ENCODE peak calls at places on chromosomes 1 and 21, in four cellular contexts. One of them, this sample, is unnamed.

GRCh38 chr1:56965916-56966697 is at the start of gene C8B:
- DNase-seq in fibroblast of lung: no peak
- DNase-seq in heart right ventricle: no peak
- DNase-seq in tibial artery: no peak
- DNase-seq in this sample: no peak

GRCh38 chr1:48870596-48870995 is 93.9 kb upstream of the BEND5 start:
- DNase-seq in tibial artery: no peak
- DNase-seq in heart right ventricle: no peak
- DNase-seq in fibroblast of lung: no peak
- DNase-seq in this sample: no peak

GRCh38 chr1:230250676-230251075 is 175.5 kb downstream of the PGBD5 start:
- DNase-seq in tibial artery: no peak
- DNase-seq in heart right ventricle: no peak
- DNase-seq in fibroblast of lung: no peak
- DNase-seq in this sample: no peak

GRCh38 chr1:151292207-151293030 is 10.3 kb downstream of the ZNF687 start:
- DNase-seq in heart right ventricle: no peak
- DNase-seq in fibroblast of lung: no peak
- DNase-seq in tibial artery: no peak
- DNase-seq in this sample: no peak

GRCh38 chr1:206864939-206865671 is at the start of gene IL20:
- DNase-seq in fibroblast of lung: peak; percentile 45
- DNase-seq in tibial artery: peak; percentile 59
- DNase-seq in heart right ventricle: peak; percentile 66
- DNase-seq in this sample: peak; percentile 49

GRCh38 chr1:219271914-219272545 is 98.4 kb downstream of the LYPLAL1 start:
- DNase-seq in heart right ventricle: no peak
- DNase-seq in fibroblast of lung: peak; percentile 76
- DNase-seq in tibial artery: no peak
- DNase-seq in this sample: peak; percentile 48

GRCh38 chr1:230794431-230794830 is 47.2 kb downstream of the CAPN9 start:
- DNase-seq in heart right ventricle: no peak
- DNase-seq in tibial artery: no peak
- DNase-seq in fibroblast of lung: no peak
- DNase-seq in this sample: no peak

GRCh38 chr1:112971006-112971405 is 15.0 kb upstream of the SLC16A1 start:
- DNase-seq in fibroblast of lung: peak; percentile 76
- DNase-seq in heart right ventricle: no peak
- DNase-seq in tibial artery: no peak
- DNase-seq in this sample: no peak

GRCh38 chr1:97820470-97821188 is 100.2 kb downstream of the DPYD start:
- DNase-seq in fibroblast of lung: peak; percentile 41
- DNase-seq in tibial artery: no peak
- DNase-seq in heart right ventricle: no peak
- DNase-seq in this sample: peak; percentile 25

GRCh38 chr1:110380667-110381283 is 10.1 kb downstream of the SLC16A4 start:
- DNase-seq in heart right ventricle: no peak
- DNase-seq in fibroblast of lung: no peak
- DNase-seq in tibial artery: no peak
- DNase-seq in this sample: peak; percentile 44

GRCh38 chr1:179708434-179709195 is 34.5 kb upstream of the FAM163A start:
- DNase-seq in heart right ventricle: no peak
- DNase-seq in fibroblast of lung: no peak
- DNase-seq in tibial artery: no peak
- DNase-seq in this sample: no peak

GRCh38 chr1:91791691-91792392 is 94.1 kb downstream of the TGFBR3 start:
- DNase-seq in tibial artery: no peak
- DNase-seq in fibroblast of lung: no peak
- DNase-seq in heart right ventricle: no peak
- DNase-seq in this sample: no peak

GRCh38 chr21:37532868-37533780 is 166.6 kb downstream of the DYRK1A start:
- DNase-seq in tibial artery: no peak
- DNase-seq in fibroblast of lung: peak; percentile 76
- DNase-seq in heart right ventricle: peak; percentile 25
- DNase-seq in this sample: peak; percentile 48

GRCh38 chr1:227934476-227935313 is 13.0 kb downstream of the WNT9A start:
- DNase-seq in heart right ventricle: no peak
- DNase-seq in tibial artery: no peak
- DNase-seq in fibroblast of lung: peak; percentile 86
- DNase-seq in this sample: peak; percentile 80

GRCh38 chr21:41043008-41043407 is 125.0 kb upstream of the BACE2 start:
- DNase-seq in fibroblast of lung: no peak
- DNase-seq in heart right ventricle: no peak
- DNase-seq in tibial artery: no peak
- DNase-seq in this sample: no peak

GRCh38 chr1:8706995-8707396 is 110.4 kb downstream of the RERE start:
- DNase-seq in tibial artery: no peak
- DNase-seq in heart right ventricle: no peak
- DNase-seq in fibroblast of lung: peak; percentile 85
- DNase-seq in this sample: peak; percentile 59

GRCh38 chr1:61853545-61853944 is 111.3 kb downstream of the PATJ start:
- DNase-seq in fibroblast of lung: peak; percentile 15
- DNase-seq in tibial artery: no peak
- DNase-seq in heart right ventricle: no peak
- DNase-seq in this sample: no peak

GRCh38 chr1:32893198-32894018 is 7.1 kb downstream of the HPCA start:
- DNase-seq in tibial artery: no peak
- DNase-seq in fibroblast of lung: peak; percentile 37
- DNase-seq in heart right ventricle: no peak
- DNase-seq in this sample: no peak

GRCh38 chr21:44739316-44739715 is 27.9 kb upstream of the TSPEAR start:
- DNase-seq in heart right ventricle: no peak
- DNase-seq in tibial artery: no peak
- DNase-seq in fibroblast of lung: no peak
- DNase-seq in this sample: no peak

GRCh38 chr1:2322065-2322571 is 69.2 kb downstream of the MORN1 start:
- DNase-seq in tibial artery: peak; percentile 82
- DNase-seq in heart right ventricle: peak; percentile 79
- DNase-seq in fibroblast of lung: peak; percentile 92
- DNase-seq in this sample: peak; percentile 90

GRCh38 chr21:35232545-35233176 is 183.6 kb upstream of the RUNX1 start:
- DNase-seq in heart right ventricle: no peak
- DNase-seq in fibroblast of lung: peak; percentile 98
- DNase-seq in tibial artery: no peak
- DNase-seq in this sample: peak; percentile 76

GRCh38 chr1:214491468-214492120 is 59.8 kb downstream of the PTPN14 start:
- DNase-seq in fibroblast of lung: no peak
- DNase-seq in tibial artery: no peak
- DNase-seq in heart right ventricle: no peak
- DNase-seq in this sample: no peak

GRCh38 chr21:38240121-38240520 is 16.7 kb upstream of the KCNJ15 start:
- DNase-seq in tibial artery: no peak
- DNase-seq in fibroblast of lung: no peak
- DNase-seq in heart right ventricle: no peak
- DNase-seq in this sample: no peak

GRCh38 chr21:26082549-26082948 is 88.0 kb downstream of the APP start:
- DNase-seq in fibroblast of lung: no peak
- DNase-seq in tibial artery: no peak
- DNase-seq in heart right ventricle: no peak
- DNase-seq in this sample: no peak

DNA sequence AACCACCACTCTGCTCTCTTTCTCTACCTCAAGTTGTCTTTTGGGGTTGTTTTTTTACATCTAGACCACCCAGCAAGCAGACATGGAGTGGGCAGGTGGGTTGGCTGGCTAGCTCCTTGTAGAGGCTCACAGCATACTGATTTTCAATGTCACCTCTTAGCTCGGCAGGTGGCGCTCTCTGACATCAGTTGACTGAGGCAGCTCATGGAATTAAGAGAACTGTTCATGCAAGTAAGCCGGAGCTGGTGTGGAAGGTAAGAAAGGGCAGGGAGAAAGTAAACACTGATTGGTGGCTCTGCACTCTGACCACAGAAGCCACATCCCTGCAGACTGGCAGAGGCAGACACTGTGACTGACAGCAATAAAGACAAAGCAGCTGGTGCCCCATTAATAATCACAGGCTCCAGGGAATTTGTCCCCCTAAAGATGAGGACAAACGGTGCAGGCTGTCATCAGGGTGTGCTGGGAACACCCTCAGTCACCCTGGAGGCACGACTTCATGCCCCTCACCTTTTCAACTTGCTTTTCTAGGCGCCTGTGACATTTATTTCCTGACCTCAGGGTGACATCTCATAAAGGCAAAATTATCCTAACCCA is 226.8 kb downstream of the LMX1A start:
- DNase-seq in fibroblast of lung: peak; percentile 25
- DNase-seq in tibial artery: peak; percentile 24
- DNase-seq in heart right ventricle: peak; percentile 35
- DNase-seq in this sample: peak; percentile 47
- TF ChIP-seq CTCF in fibroblast of lung: peak; percentile 30
- TF ChIP-seq CTCF in tibial artery: no peak
- TF ChIP-seq CTCF in heart right ventricle: peak; percentile 50
- TF ChIP-seq CTCF in this sample: peak; percentile 63

GRCh38 chr1:12402844-12403243 is 173.0 kb downstream of the VPS13D start:
- DNase-seq in heart right ventricle: no peak
- DNase-seq in tibial artery: no peak
- DNase-seq in fibroblast of lung: no peak
- DNase-seq in this sample: no peak
- H3K36me3 ChIP-seq in heart right ventricle: peaks cover 76% of the 10 kb centered on the region
- H3K36me3 ChIP-seq in tibial artery: peaks cover 30% of the 10 kb centered on the region
- H3K36me3 ChIP-seq in fibroblast of lung: peaks cover 4% of the 10 kb centered on the region
- H3K36me3 ChIP-seq in this sample: peaks cover 20% of the 10 kb centered on the region

DNA sequence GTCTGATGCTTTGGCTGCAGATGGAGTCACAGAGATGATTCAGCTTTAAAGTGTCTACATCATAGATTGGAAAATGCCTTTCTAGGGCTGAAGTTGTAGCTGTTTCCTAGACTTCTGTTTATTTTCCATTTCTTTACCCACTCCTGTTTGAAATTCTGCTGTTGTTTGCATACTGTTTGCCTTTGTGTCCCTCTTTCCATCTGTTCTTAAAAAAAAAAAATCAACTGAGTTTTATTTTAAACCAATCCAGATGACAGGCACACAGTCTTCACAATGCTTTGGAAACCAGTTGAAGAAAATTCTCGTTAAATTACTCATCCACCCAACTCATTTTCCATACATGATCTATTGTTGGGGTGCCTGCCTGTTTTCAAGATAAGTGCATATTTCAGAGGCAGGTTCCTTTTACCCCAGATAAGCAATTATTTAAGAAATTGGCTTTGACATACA is 245.9 kb downstream of the DISC1 start:
- DNase-seq in tibial artery: no peak
- DNase-seq in heart right ventricle: no peak
- DNase-seq in fibroblast of lung: peak; percentile 84
- DNase-seq in this sample: peak; percentile 27
- H3K27ac ChIP-seq in tibial artery: no peak overlapping the region
- H3K27ac ChIP-seq in heart right ventricle: no peak overlapping the region
- H3K27ac ChIP-seq in fibroblast of lung: no peak overlapping the region
- H3K27ac ChIP-seq in this sample: peak overlapping the region; percentile 42

GRCh38 chr1:115642168-115643072 is 650 bp downstream of the VANGL1 start:
- DNase-seq in tibial artery: peak; percentile 26
- DNase-seq in heart right ventricle: peak; percentile 52
- DNase-seq in fibroblast of lung: peak; percentile 58
- DNase-seq in this sample: peak; percentile 31
- TF ChIP-seq CTCF in tibial artery: no peak
- TF ChIP-seq CTCF in heart right ventricle: no peak
- TF ChIP-seq CTCF in fibroblast of lung: no peak
- TF ChIP-seq CTCF in this sample: peak; percentile 34

DNA sequence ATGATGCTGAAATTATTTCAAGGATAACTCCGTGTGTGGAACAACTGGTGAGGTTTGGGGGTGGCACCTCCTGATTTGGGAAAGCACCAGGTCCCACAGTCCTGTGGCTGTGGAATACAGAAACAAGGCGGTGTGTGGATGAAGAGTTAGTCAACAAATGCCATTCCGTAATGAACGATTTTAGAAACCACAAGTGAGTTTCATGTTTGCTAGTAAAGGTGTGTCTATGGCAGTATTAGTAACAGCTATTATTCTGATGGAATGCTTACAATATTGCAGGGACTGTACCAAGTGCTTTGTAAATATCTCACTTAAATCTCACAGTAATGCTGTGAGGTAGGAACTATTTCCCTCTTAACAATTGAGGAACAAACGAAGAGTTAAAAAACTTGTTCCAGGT is 53.8 kb downstream of the B3GALNT2 start:
- DNase-seq in heart right ventricle: no peak
- DNase-seq in tibial artery: no peak
- DNase-seq in fibroblast of lung: no peak
- DNase-seq in this sample: no peak
- H3K36me3 ChIP-seq in heart right ventricle: peaks cover 98% of the 10 kb centered on the region
- H3K36me3 ChIP-seq in tibial artery: peaks cover 65% of the 10 kb centered on the region
- H3K36me3 ChIP-seq in fibroblast of lung: peaks cover 5% of the 10 kb centered on the region
- H3K36me3 ChIP-seq in this sample: peaks cover 36% of the 10 kb centered on the region

GRCh38 chr1:185567438-185567837 is 166.8 kb upstream of the HMCN1 start:
- DNase-seq in tibial artery: no peak
- DNase-seq in heart right ventricle: no peak
- DNase-seq in fibroblast of lung: no peak
- DNase-seq in this sample: no peak
- H3K27ac ChIP-seq in tibial artery: no peak overlapping the region
- H3K27ac ChIP-seq in heart right ventricle: no peak overlapping the region
- H3K27ac ChIP-seq in fibroblast of lung: no peak overlapping the region
- H3K27ac ChIP-seq in this sample: peak overlapping the region; percentile 62